ENCODE peak calls at places on chromosomes 7 and 10, in seven cellular contexts. O is natural killer cell treated with Interleukin-12 subunit alpha and Interleukin-12 subunit beta and Interleukin-15 and Interleukin-18, amount 100 ng/mL, for 72 hours; F is psoas muscle; E is endothelial cell of umbilical vein; U is amniotic stem cell; Q is putamen; J is keratinocyte. P is an unnamed sample.

GRCh38 chr10:111072232-111072631 is 4.6 kb upstream of the ADRA2A start:
- DNase-seq in O (no peak), U (no peak), F (no peak), Q (no peak), J (no peak), E (no peak), P (no peak)

GRCh38 chr7:147563669-147564068 is 1026.9 kb upstream of the C7orf33 start:
- DNase-seq in E (no peak), O (no peak), J (no peak), F (no peak), U (no peak), Q (no peak), P (no peak)

GRCh38 chr7:2800923-2801682 is 43.0 kb downstream of the GNA12 start:
- DNase-seq in J (no peak), U (no peak), E (no peak), Q (no peak), O (no peak), F (peak; percentile 68), P (peak; percentile 34)

GRCh38 chr10:62818426-62819011 is 2.4 kb upstream of the EGR2 start:
- DNase-seq in J (no peak), U (no peak), E (peak; percentile 6), Q (no peak), O (peak; percentile 77), F (peak; percentile 56), P (no peak)

GRCh38 chr10:28274475-28274874 is 28.4 kb downstream of the MPP7 start:
- DNase-seq in O (no peak), U (no peak), E (no peak), J (no peak), F (no peak), Q (no peak), P (no peak)

GRCh38 chr10:113993489-113993932 is 50.2 kb upstream of the ADRB1 start:
- DNase-seq in U (no peak), F (no peak), J (no peak), E (no peak), O (no peak), Q (no peak), P (no peak)

GRCh38 chr7:74575083-74575803 is 82.3 kb upstream of the GTF2I start:
- DNase-seq in J (peak; percentile 73), U (no peak), E (no peak), Q (no peak), O (no peak), F (no peak), P (no peak)

GRCh38 chr7:2296830-2297229 is 17.4 kb downstream of the SNX8 start:
- DNase-seq in O (no peak), Q (no peak), U (no peak), J (no peak), F (no peak), E (no peak), P (no peak)

GRCh38 chr10:53490553-53490952 is 718.0 kb upstream of the MBL2 start:
- DNase-seq in J (no peak), O (no peak), U (no peak), Q (no peak), E (no peak), F (no peak), P (no peak)

GRCh38 chr10:125153693-125154490 is 6.5 kb downstream of the CTBP2 start:
- DNase-seq in U (no peak), E (peak; percentile 42), Q (no peak), J (no peak), O (no peak), F (no peak), P (no peak)

GRCh38 chr10:133452453-133452852 is 1.3 kb upstream of the SCART1 start:
- DNase-seq in E (no peak), F (no peak), O (no peak), J (no peak), Q (no peak), U (no peak), P (no peak)

GRCh38 chr10:30830672-30831230 is 200.9 kb downstream of the ZNF438 start:
- DNase-seq in J (no peak), O (no peak), E (no peak), F (no peak), U (no peak), Q (no peak), P (no peak)

GRCh38 chr10:61863981-61864380 is 37.5 kb upstream of the ARID5B start:
- DNase-seq in F (no peak), O (no peak), J (no peak), U (no peak), E (no peak), Q (no peak), P (no peak)